ENCODE peak calls at places on chromosome 22, in seven cellular contexts. P, I, U, F, T, C and W are unnamed samples.

GRCh38 chr22:43375951-43376455 is 32.8 kb upstream of the SCUBE1 start:
- DNase-seq in P (no peak), U (no peak), F (peak), T (no peak), C (peak), I (no peak), W (peak)

GRCh38 chr22:30212996-30213441 is 33.5 kb downstream of the LIF start:
- DNase-seq in I (no peak), C (no peak), F (peak), U (peak), P (no peak), T (no peak), W (peak)

GRCh38 chr22:17981497-17981896 is 42.9 kb downstream of the MICAL3 start:
- DNase-seq in P (no peak), T (no peak), F (no peak), C (no peak), U (no peak), I (no peak), W (no peak)

GRCh38 chr22:22460635-22461034 is 47.9 kb downstream of the ZNF280B start:
- DNase-seq in F (no peak), P (peak), U (no peak), T (no peak), I (no peak), C (peak), W (no peak)

GRCh38 chr22:28903080-28903479 is 19.7 kb downstream of the ZNRF3 start:
- DNase-seq in P (no peak), U (no peak), I (no peak), T (no peak), C (no peak), F (no peak), W (no peak)

GRCh38 chr22:23652711-23653110 is 20.6 kb upstream of the DRICH1 start:
- DNase-seq in I (no peak), F (no peak), U (no peak), T (no peak), P (no peak), C (no peak), W (no peak)

GRCh38 chr22:45891996-45892621 is 84.9 kb downstream of the WNT7B start:
- DNase-seq in T (no peak), C (no peak), P (no peak), F (no peak), I (no peak), U (peak), W (no peak)

GRCh38 chr22:39318507-39319283 is 728 bp downstream of the RPL3 start:
- DNase-seq in P (peak), F (no peak), T (no peak), U (no peak), I (peak), C (no peak), W (no peak)

GRCh38 chr22:36870250-36870649 is 9.4 kb downstream of the NCF4 start:
- DNase-seq in U (no peak), I (no peak), T (no peak), F (no peak), C (no peak), P (no peak), W (peak)

GRCh38 chr22:23220485-23221350 is 40.4 kb downstream of the BCR start:
- DNase-seq in I (no peak), F (peak), C (peak), P (peak), U (peak), T (no peak), W (no peak)